ENCODE peak calls at places on chromosomes 4 and X, in four cellular contexts. O is breast epithelium, W is right cardiac atrium, Z is heart left ventricle. T is an unnamed sample. For H3K4me1, the result is how much of the 10 kb centered on the place peaks cover.

GRCh38 chrX:104318330-104319009 is 63.7 kb upstream of the ESX1 start:
- DNase-seq in O (no peak), W (no peak), Z (no peak), T (peak)

GRCh38 chrX:155028749-155029360 is 2.2 kb downstream of the FUNDC2 start:
- DNase-seq in O (no peak), W (no peak), Z (no peak), T (peak)

GRCh38 chrX:86148024-86148511 is at the start of gene DACH2:
- DNase-seq in O (peak), W (peak), Z (peak), T (peak)

GRCh38 chr4:144583658-144584057 is 62.3 kb upstream of the HHIP start:
- DNase-seq in O (no peak), W (no peak), Z (no peak), T (peak)

GRCh38 chr4:23333946-23334878 is 555.6 kb downstream of the PPARGC1A start:
- DNase-seq in O (no peak), W (no peak), Z (no peak), T (peak)

GRCh38 chr4:99349338-99349737 is 3.2 kb downstream of the ADH1C start:
- DNase-seq in O (no peak), W (no peak), Z (no peak), T (no peak)

GRCh38 chr4:168560184-168560834 is 63.5 kb downstream of the PALLD start:
- DNase-seq in O (no peak), W (no peak), Z (no peak), T (peak)

GRCh38 chr4:153764611-153765368 is 5.0 kb upstream of the RNF175 start:
- DNase-seq in O (no peak), W (no peak), Z (no peak), T (no peak)

GRCh38 chr4:183099537-183100297 is 660 bp downstream of the WWC2 start:
- DNase-seq in O (no peak), W (peak), Z (peak), T (no peak)

GRCh38 chr4:32824321-32824720 is 2104.2 kb downstream of the PCDH7 start:
- DNase-seq in O (no peak), W (no peak), Z (no peak), T (no peak)

GRCh38 chr4:111954546-111954945 is 190.7 kb upstream of the FAM241A start:
- DNase-seq in O (no peak), W (no peak), Z (no peak), T (no peak)

GRCh38 chr4:88585908-88586307 is 6.4 kb upstream of the HERC3 start:
- DNase-seq in O (no peak), W (no peak), Z (no peak), T (peak)

GRCh38 chr4:155392486-155393184 is 15.9 kb upstream of the MAP9 start:
- DNase-seq in O (no peak), W (no peak), Z (no peak), T (peak)

GRCh38 chr4:20462426-20463175 is 210.9 kb downstream of the SLIT2 start:
- DNase-seq in O (no peak), W (no peak), Z (no peak), T (peak)

GRCh38 chr4:21476753-21477152 is 471.8 kb downstream of the KCNIP4 start:
- DNase-seq in O (no peak), W (no peak), Z (no peak), T (no peak)

DNA sequence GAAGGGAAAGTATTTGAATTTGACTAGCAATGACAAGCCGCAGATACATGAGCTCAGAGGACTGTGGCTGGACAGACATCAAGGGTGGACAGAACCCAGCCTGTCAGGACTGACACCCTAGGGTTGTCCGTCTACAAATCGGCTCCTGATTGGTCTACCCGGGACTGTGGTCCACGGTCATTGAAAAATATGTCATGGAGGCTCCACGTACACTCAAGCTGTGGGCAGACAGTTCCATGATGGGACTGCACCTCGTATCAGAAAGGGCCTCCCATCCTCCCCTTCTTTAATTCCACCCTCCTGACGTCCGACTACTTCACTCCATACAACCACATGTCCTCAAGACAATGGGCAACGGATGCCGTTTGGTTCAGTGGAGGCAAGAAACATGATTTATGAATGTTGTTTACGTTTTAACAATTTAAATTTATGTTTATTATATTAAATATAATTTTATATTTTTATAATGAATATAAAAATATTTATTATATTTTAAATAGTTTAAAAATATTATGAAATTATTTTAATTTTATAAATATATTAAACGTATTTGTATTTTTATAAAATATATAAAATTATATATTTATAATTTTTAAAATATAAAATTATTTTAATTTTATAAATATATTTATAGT is 58.0 kb upstream of the SHOX start:
- DNase-seq in O (no peak), W (peak), Z (no peak), T (no peak)
- H3K4me1 ChIP-seq in O (under half), W (under half), Z (under half), T (under half)

DNA sequence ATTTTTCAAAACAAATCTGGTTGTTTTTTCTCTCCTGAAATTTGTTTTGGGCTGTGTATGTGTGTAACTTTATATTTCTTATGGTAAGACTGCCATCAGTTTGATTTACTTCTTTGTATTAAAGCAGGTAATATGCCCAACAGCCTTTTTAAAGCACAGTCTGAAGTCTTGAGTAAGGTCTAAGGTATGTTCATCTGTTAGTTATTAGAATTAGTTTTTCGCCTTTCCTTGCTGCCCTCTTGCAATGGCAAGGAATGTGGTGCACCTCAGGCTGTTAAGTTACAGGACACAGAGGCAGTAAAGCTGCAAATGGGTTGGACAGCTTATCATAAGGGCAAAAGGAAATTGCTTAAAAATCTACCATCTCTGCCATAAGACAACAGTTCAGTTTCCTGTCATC is 71.8 kb downstream of the METTL14 start:
- DNase-seq in O (no peak), W (no peak), Z (no peak), T (no peak)
- H3K4me1 ChIP-seq in O (under half), W (under half), Z (under half), T (under half)

DNA sequence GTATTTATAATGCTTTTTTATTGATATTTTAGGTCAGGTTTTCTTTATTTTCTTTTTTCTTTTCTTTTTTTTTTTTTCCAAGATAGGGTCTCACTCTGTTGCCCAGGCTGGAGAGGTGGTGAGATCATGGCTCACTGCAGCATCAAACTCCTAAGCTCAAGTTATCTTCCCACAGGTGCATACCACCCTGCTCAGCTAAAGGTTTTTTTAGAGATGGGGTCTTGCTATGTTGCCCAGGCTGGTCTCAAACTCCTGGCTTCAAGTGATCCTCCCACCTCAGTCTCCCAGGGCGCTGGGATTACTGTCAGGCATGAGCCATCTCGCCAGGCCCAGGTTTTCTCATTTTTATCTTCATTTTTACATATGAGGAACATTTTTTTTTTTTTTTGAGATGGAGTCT is 3.3 kb downstream of the WDR44 start:
- DNase-seq in O (no peak), W (no peak), Z (no peak), T (no peak)
- H3K4me1 ChIP-seq in O (under half), W (under half), Z (under half), T (under half)

DNA sequence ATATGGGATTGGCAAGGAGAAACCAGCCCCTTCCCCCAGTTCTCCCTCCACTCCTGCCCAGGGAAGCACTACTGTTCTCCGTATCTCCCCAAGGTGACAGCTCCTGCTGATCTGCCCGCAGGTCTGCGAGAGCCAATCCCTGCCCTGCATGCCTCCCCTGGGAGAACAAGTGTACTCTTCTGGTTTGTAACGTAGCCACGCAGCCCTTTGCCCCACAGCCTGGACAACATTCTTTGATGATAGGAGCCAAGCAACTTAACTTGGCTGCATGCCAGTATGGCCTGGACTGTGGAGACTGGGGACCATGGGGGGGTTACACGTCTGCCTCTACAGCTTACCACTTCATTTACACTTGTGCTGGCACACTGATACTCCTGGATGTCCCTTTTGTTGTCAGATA is 2.0 kb downstream of the STBD1 start:
- DNase-seq in O (no peak), W (peak), Z (peak), T (no peak)
- H3K4me1 ChIP-seq in O (under half), W (under half), Z (under half), T (under half)

GRCh38 chrX:149799095-149799721 is 17.5 kb downstream of the MAGEA9 start:
- DNase-seq in O (no peak), W (no peak), Z (no peak), T (no peak)
- H3K4me1 ChIP-seq in O (under half), W (under half), Z (under half), T (under half)

GRCh38 chr4:73609688-73610087 is 10.5 kb downstream of the RASSF6 start:
- DNase-seq in O (no peak), W (no peak), Z (no peak), T (peak)
- H3K4me1 ChIP-seq in O (under half), W (under half), Z (under half), T (under half)

DNA sequence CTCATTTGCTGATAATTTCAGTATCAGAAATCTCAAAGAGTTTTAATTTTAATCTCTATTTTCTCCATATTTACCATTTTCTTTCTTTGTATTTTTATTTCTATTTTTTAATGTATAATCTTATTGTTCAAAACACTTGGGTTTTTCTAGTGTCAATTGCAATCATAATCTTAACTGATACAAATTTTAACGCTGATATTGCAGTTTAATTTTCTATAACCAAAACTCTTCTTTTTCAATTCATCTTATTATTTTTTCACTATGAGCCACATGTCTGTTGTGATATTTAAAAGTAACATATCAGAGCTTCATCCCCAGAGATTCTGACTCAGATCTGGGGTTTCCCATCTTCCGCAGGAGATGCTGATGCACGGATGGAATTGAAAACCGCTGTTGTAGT is 16.2 kb downstream of the ADAM29 start:
- DNase-seq in O (no peak), W (no peak), Z (no peak), T (no peak)
- H3K4me1 ChIP-seq in O (under half), W (under half), Z (under half), T (under half)

DNA sequence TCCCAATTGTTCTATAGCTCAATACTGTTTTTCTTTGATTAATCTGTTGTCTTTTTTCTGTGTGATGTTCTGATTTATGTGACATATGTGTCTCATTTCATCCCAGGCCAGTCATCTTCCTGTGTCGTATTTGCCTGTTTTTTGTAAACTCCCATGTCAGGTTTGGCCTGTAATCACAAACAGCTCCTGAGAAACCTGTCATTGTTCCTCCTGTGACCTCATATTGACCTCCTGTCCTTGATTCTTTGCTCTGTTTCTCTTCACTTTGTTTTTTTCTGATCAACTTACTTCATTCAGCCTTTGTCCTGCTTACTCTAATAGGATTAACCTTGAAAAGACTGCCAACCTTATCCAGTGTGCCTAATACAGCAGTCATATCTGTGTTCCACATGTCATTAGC is 438.3 kb downstream of the CFAP47 start:
- DNase-seq in O (no peak), W (no peak), Z (no peak), T (no peak)
- H3K4me1 ChIP-seq in O (under half), W (under half), Z (under half), T (under half)

GRCh38 chr4:26802790-26803189 is 57.9 kb upstream of the STIM2 start:
- DNase-seq in O (no peak), W (no peak), Z (no peak), T (no peak)

GRCh38 chr4:26806331-26806730 is 54.3 kb upstream of the STIM2 start:
- DNase-seq in O (no peak), W (no peak), Z (no peak), T (peak)

GRCh38 chr4:26803462-26803861 is 57.2 kb upstream of the STIM2 start:
- DNase-seq in O (no peak), W (no peak), Z (no peak), T (no peak)

GRCh38 chr4:26804451-26804850 is 56.2 kb upstream of the STIM2 start:
- DNase-seq in O (no peak), W (no peak), Z (no peak), T (no peak)

GRCh38 chr4:26804876-26805275 is 55.8 kb upstream of the STIM2 start:
- DNase-seq in O (no peak), W (no peak), Z (no peak), T (no peak)
- H3K4me1 ChIP-seq in O (under half), W (under half), Z (under half), T (under half)